ENCODE peak calls at places on chromosomes 5 and 9, in six cellular contexts. One of them, this sample, is unnamed.

GRCh38 chr9:114221706-114222465 is 66.5 kb downstream of the COL27A1 start:
- DNase-seq in progenitor cell of endocrine pancreas: no peak
- DNase-seq in AG09319: no peak
- DNase-seq in DND-41: no peak
- DNase-seq in HL-60: no peak
- DNase-seq in IMR-90: peak
- DNase-seq in this sample: no peak

GRCh38 chr5:14790220-14790619 is 81.4 kb downstream of the ANKH start:
- DNase-seq in progenitor cell of endocrine pancreas: no peak
- DNase-seq in AG09319: no peak
- DNase-seq in DND-41: no peak
- DNase-seq in HL-60: no peak
- DNase-seq in IMR-90: peak
- DNase-seq in this sample: no peak

GRCh38 chr5:69364414-69364813 is 4.9 kb downstream of the AK6 start:
- DNase-seq in progenitor cell of endocrine pancreas: no peak
- DNase-seq in AG09319: no peak
- DNase-seq in DND-41: no peak
- DNase-seq in HL-60: peak
- DNase-seq in IMR-90: peak
- DNase-seq in this sample: no peak

GRCh38 chr5:95113489-95113888 is 171.4 kb downstream of the MCTP1 start:
- DNase-seq in progenitor cell of endocrine pancreas: no peak
- DNase-seq in AG09319: no peak
- DNase-seq in DND-41: no peak
- DNase-seq in HL-60: peak
- DNase-seq in IMR-90: peak
- DNase-seq in this sample: no peak

GRCh38 chr5:176660860-176661641 is 13.8 kb downstream of the TSPAN17 start:
- DNase-seq in progenitor cell of endocrine pancreas: peak
- DNase-seq in AG09319: peak
- DNase-seq in DND-41: peak
- DNase-seq in HL-60: peak
- DNase-seq in IMR-90: peak
- DNase-seq in this sample: no peak

GRCh38 chr5:173829826-173830225 is 58.3 kb upstream of the CPEB4 start:
- DNase-seq in progenitor cell of endocrine pancreas: no peak
- DNase-seq in AG09319: peak
- DNase-seq in DND-41: no peak
- DNase-seq in HL-60: no peak
- DNase-seq in IMR-90: peak
- DNase-seq in this sample: no peak

GRCh38 chr5:80653497-80653896 is 955 bp upstream of the MSH3 start:
- DNase-seq in progenitor cell of endocrine pancreas: no peak
- DNase-seq in AG09319: no peak
- DNase-seq in DND-41: no peak
- DNase-seq in HL-60: no peak
- DNase-seq in IMR-90: no peak
- DNase-seq in this sample: no peak

GRCh38 chr5:33257807-33258491 is 182.8 kb upstream of the TARS1 start:
- DNase-seq in progenitor cell of endocrine pancreas: no peak
- DNase-seq in AG09319: peak
- DNase-seq in DND-41: no peak
- DNase-seq in HL-60: no peak
- DNase-seq in IMR-90: peak
- DNase-seq in this sample: peak

GRCh38 chr5:135107101-135107500 is 73.1 kb upstream of the PITX1 start:
- DNase-seq in progenitor cell of endocrine pancreas: no peak
- DNase-seq in AG09319: no peak
- DNase-seq in DND-41: no peak
- DNase-seq in HL-60: no peak
- DNase-seq in IMR-90: no peak
- DNase-seq in this sample: no peak

GRCh38 chr9:84154320-84154719 is 173.7 kb downstream of the RMI1 start:
- DNase-seq in progenitor cell of endocrine pancreas: no peak
- DNase-seq in AG09319: no peak
- DNase-seq in DND-41: no peak
- DNase-seq in HL-60: no peak
- DNase-seq in IMR-90: peak
- DNase-seq in this sample: no peak

GRCh38 chr5:97531549-97531948 is 348.5 kb upstream of the RIOK2 start:
- DNase-seq in progenitor cell of endocrine pancreas: no peak
- DNase-seq in AG09319: no peak
- DNase-seq in DND-41: no peak
- DNase-seq in HL-60: no peak
- DNase-seq in IMR-90: no peak
- DNase-seq in this sample: no peak

GRCh38 chr5:123438902-123439301 is 15.7 kb upstream of the CEP120 start:
- DNase-seq in progenitor cell of endocrine pancreas: no peak
- DNase-seq in AG09319: no peak
- DNase-seq in DND-41: no peak
- DNase-seq in HL-60: no peak
- DNase-seq in IMR-90: peak
- DNase-seq in this sample: no peak

GRCh38 chr5:56814361-56814962 is 887 bp upstream of the MAP3K1 start:
- DNase-seq in progenitor cell of endocrine pancreas: no peak
- DNase-seq in AG09319: no peak
- DNase-seq in DND-41: peak
- DNase-seq in HL-60: no peak
- DNase-seq in IMR-90: no peak
- DNase-seq in this sample: no peak

GRCh38 chr5:56815657-56816545 is 552 bp downstream of the MAP3K1 start:
- DNase-seq in progenitor cell of endocrine pancreas: peak
- DNase-seq in AG09319: no peak
- DNase-seq in DND-41: peak
- DNase-seq in HL-60: peak
- DNase-seq in IMR-90: peak
- DNase-seq in this sample: no peak

GRCh38 chr5:56813302-56813701 is 2.0 kb upstream of the MAP3K1 start:
- DNase-seq in progenitor cell of endocrine pancreas: no peak
- DNase-seq in AG09319: no peak
- DNase-seq in DND-41: no peak
- DNase-seq in HL-60: no peak
- DNase-seq in IMR-90: no peak
- DNase-seq in this sample: no peak

GRCh38 chr5:56816546-56817081 is 1.3 kb downstream of the MAP3K1 start:
- DNase-seq in progenitor cell of endocrine pancreas: peak
- DNase-seq in AG09319: no peak
- DNase-seq in DND-41: peak
- DNase-seq in HL-60: peak
- DNase-seq in IMR-90: peak
- DNase-seq in this sample: no peak

DNA sequence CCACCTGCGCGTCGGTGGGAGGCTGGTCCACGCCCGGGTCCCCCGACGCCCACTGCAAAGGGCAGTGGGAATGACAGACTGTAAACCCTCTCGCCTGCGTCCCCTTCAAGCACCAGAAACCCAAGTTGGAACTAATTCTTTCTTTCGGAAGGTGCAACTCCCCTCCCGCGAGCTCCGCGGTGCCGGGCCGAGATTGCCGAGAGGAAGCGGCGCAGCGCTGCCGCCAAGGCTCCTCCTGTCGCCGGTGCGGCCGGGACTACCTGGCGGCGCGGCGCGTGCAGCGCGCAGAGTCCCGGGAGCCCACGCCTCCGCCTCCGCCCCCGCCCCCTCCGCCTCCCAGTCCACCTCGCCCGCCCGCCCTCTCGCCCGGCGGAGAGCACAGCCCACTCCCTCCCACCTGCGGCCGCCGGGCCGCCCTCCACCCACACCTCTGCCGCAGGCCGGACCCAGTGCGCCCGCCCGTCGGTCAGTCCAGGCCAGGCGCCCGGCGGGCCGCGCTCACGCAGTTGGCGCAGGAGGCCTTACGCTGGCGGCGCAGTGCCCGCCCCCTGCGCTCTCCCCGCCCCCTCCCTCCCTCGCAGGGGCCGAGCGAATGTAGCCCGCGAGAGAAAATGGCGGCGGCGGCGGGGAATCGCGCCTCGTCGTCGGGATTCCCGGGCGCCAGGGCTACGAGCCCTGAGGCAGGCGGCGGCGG is at the start of gene MAP3K1:
- DNase-seq in progenitor cell of endocrine pancreas: peak
- DNase-seq in AG09319: no peak
- DNase-seq in DND-41: peak
- DNase-seq in HL-60: peak
- DNase-seq in IMR-90: peak
- DNase-seq in this sample: peak
- TF ChIP-seq CTCF in progenitor cell of endocrine pancreas: peak
- TF ChIP-seq CTCF in AG09319: no peak
- TF ChIP-seq CTCF in DND-41: peak
- TF ChIP-seq CTCF in HL-60: no peak
- TF ChIP-seq CTCF in IMR-90: no peak
- TF ChIP-seq CTCF in this sample: no peak

GRCh38 chr5:168874713-168875380 is 295.7 kb upstream of the PANK3 start:
- DNase-seq in progenitor cell of endocrine pancreas: no peak
- DNase-seq in AG09319: no peak
- DNase-seq in DND-41: peak
- DNase-seq in HL-60: no peak
- DNase-seq in IMR-90: peak
- DNase-seq in this sample: no peak

GRCh38 chr5:168878121-168878520 is 299.0 kb upstream of the PANK3 start:
- DNase-seq in progenitor cell of endocrine pancreas: no peak
- DNase-seq in AG09319: no peak
- DNase-seq in DND-41: no peak
- DNase-seq in HL-60: no peak
- DNase-seq in IMR-90: no peak
- DNase-seq in this sample: no peak

GRCh38 chr5:168875839-168876238 is 296.7 kb upstream of the PANK3 start:
- DNase-seq in progenitor cell of endocrine pancreas: no peak
- DNase-seq in AG09319: no peak
- DNase-seq in DND-41: no peak
- DNase-seq in HL-60: no peak
- DNase-seq in IMR-90: no peak
- DNase-seq in this sample: no peak

GRCh38 chr5:168876419-168876818 is 297.3 kb upstream of the PANK3 start:
- DNase-seq in progenitor cell of endocrine pancreas: no peak
- DNase-seq in AG09319: no peak
- DNase-seq in DND-41: no peak
- DNase-seq in HL-60: no peak
- DNase-seq in IMR-90: no peak
- DNase-seq in this sample: no peak

DNA sequence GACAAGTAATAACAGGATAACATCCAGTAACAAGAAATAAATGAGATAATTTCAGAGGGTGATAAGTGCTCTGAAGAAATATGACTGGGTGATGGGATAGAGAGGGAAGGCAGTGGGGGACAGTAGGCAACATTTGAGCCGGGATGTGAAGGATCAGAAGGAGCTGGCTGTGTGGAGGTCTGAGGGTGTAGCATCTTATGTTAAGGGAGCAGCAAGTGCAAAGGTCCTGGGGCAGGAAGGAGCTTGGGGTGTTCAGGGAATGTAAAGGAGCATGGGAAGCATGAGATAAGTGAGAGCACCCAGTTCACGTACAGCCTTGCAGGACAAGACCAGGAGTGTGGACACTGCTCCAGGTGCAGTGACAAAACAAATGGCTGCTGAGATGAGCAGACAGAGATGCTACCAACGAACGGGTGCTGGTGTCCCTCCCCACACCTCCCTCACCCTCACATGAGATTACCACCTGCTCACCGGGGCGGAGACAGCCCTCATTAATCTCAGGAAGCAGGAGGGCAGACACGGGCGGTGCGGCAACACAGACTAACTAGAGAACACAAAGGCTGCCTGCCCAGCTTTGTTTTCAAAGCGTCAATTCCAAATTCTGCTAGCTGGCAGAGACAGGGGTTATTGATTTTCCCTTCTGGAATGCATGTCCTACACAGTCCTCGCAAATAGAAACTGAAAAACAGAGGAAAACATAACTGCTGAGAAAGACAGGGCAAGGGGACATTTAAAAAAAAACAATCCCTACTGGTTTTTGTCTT is 298.1 kb upstream of the PANK3 start:
- DNase-seq in progenitor cell of endocrine pancreas: peak
- DNase-seq in AG09319: no peak
- DNase-seq in DND-41: no peak
- DNase-seq in HL-60: no peak
- DNase-seq in IMR-90: no peak
- DNase-seq in this sample: no peak
- TF ChIP-seq CTCF in progenitor cell of endocrine pancreas: no peak
- TF ChIP-seq CTCF in AG09319: no peak
- TF ChIP-seq CTCF in DND-41: no peak
- TF ChIP-seq CTCF in HL-60: no peak
- TF ChIP-seq CTCF in IMR-90: no peak
- TF ChIP-seq CTCF in this sample: no peak

GRCh38 chr5:172051643-172052362 is 45.4 kb upstream of the FBXW11 start:
- DNase-seq in progenitor cell of endocrine pancreas: no peak
- DNase-seq in AG09319: no peak
- DNase-seq in DND-41: no peak
- DNase-seq in HL-60: no peak
- DNase-seq in IMR-90: no peak
- DNase-seq in this sample: no peak

GRCh38 chr5:172050070-172050469 is 43.6 kb upstream of the FBXW11 start:
- DNase-seq in progenitor cell of endocrine pancreas: no peak
- DNase-seq in AG09319: no peak
- DNase-seq in DND-41: no peak
- DNase-seq in HL-60: no peak
- DNase-seq in IMR-90: no peak
- DNase-seq in this sample: no peak

GRCh38 chr5:172048539-172049101 is 42.2 kb upstream of the FBXW11 start:
- DNase-seq in progenitor cell of endocrine pancreas: no peak
- DNase-seq in AG09319: no peak
- DNase-seq in DND-41: no peak
- DNase-seq in HL-60: no peak
- DNase-seq in IMR-90: peak
- DNase-seq in this sample: no peak

GRCh38 chr5:172048170-172048422 is 41.7 kb upstream of the FBXW11 start:
- DNase-seq in progenitor cell of endocrine pancreas: no peak
- DNase-seq in AG09319: no peak
- DNase-seq in DND-41: no peak
- DNase-seq in HL-60: no peak
- DNase-seq in IMR-90: no peak
- DNase-seq in this sample: no peak

DNA sequence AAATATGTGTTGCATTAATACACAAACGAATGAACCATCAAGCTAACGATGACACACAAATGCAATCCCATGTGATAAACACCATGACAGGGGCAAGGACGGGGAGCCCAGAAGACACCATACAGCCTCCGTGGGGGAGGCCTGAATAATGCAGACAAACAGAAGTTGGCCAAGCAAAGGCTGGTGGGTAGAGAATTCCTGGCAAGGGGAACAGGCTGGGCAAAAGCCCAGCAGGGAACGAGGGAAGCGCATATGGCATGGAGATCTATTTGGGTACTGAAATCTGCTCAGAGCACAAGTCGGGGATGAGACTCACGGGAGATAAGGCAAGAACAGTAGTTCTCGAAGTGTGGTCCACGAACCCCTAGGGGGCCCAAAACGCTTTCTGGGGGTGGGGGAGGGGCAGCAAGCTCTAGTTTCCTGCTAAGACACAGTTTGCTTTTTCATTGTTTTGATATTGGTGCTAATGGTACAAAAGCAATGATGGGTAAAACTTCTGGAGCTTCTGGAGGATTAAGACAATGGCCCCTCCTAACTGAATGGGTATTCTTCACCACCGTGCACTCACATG is 42.9 kb upstream of the FBXW11 start:
- DNase-seq in progenitor cell of endocrine pancreas: no peak
- DNase-seq in AG09319: no peak
- DNase-seq in DND-41: no peak
- DNase-seq in HL-60: no peak
- DNase-seq in IMR-90: no peak
- DNase-seq in this sample: no peak
- TF ChIP-seq CTCF in progenitor cell of endocrine pancreas: no peak
- TF ChIP-seq CTCF in AG09319: no peak
- TF ChIP-seq CTCF in DND-41: peak
- TF ChIP-seq CTCF in HL-60: no peak
- TF ChIP-seq CTCF in IMR-90: no peak
- TF ChIP-seq CTCF in this sample: no peak

GRCh38 chr5:67202830-67203229 is 6.2 kb upstream of the CD180 start:
- DNase-seq in progenitor cell of endocrine pancreas: no peak
- DNase-seq in AG09319: no peak
- DNase-seq in DND-41: no peak
- DNase-seq in HL-60: peak
- DNase-seq in IMR-90: no peak
- DNase-seq in this sample: no peak
- TF ChIP-seq CTCF in progenitor cell of endocrine pancreas: no peak
- TF ChIP-seq CTCF in AG09319: no peak
- TF ChIP-seq CTCF in DND-41: no peak
- TF ChIP-seq CTCF in HL-60: no peak
- TF ChIP-seq CTCF in IMR-90: no peak
- TF ChIP-seq CTCF in this sample: no peak

This sample was measured in HFF-Myc.